ENCODE peak calls at places on chromosomes 3 and 15, in four cellular contexts. X is HepG2, I is K562, R is GM12878. A is an unnamed sample.

GRCh38 chr3:133376805-133377204 is 23.1 kb upstream of the BFSP2 start:
- DNase-seq in R (no peak), I (no peak), X (no peak), A (no peak)

GRCh38 chr15:34699968-34700640 is 54.7 kb downstream of the GJD2 start:
- DNase-seq in R (no peak), X (no peak), I (no peak), A (no peak)

GRCh38 chr3:39000008-39000450 is 51.7 kb downstream of the SCN11A start:
- DNase-seq in R (peak), I (peak), X (peak), A (peak)

GRCh38 chr3:52181543-52181942 is 16.4 kb upstream of the ALAS1 start:
- DNase-seq in X (no peak), I (no peak), R (no peak), A (no peak)

GRCh38 chr15:58369261-58369699 is 62.5 kb upstream of the LIPC start:
- DNase-seq in R (no peak), X (peak), I (no peak), A (no peak)

GRCh38 chr3:46858456-46858855 is 4.8 kb downstream of the MYL3 start:
- DNase-seq in R (no peak), I (no peak), X (no peak), A (no peak)

GRCh38 chr3:185942396-185942795 is 4.6 kb upstream of the TRA2B start:
- DNase-seq in R (no peak), I (no peak), X (no peak), A (no peak)

GRCh38 chr3:160050019-160050418 is 61.4 kb downstream of the IL12A start:
- DNase-seq in X (no peak), R (no peak), I (no peak), A (no peak)

GRCh38 chr15:94584833-94585244 is 353.5 kb downstream of the MCTP2 start:
- DNase-seq in R (peak), X (no peak), I (peak), A (no peak)

GRCh38 chr3:37096972-37097371 is 77.4 kb downstream of the LRRFIP2 start:
- DNase-seq in R (no peak), I (no peak), X (no peak), A (no peak)

GRCh38 chr3:58202917-58203360 is 7.8 kb downstream of the DNASE1L3 start:
- DNase-seq in X (no peak), I (no peak), R (peak), A (no peak)

GRCh38 chr3:21942328-21942727 is 191.3 kb upstream of the ZNF385D start:
- DNase-seq in X (no peak), R (no peak), I (no peak), A (no peak)

GRCh38 chr3:96209703-96210102 is 604.7 kb upstream of the EPHA6 start:
- DNase-seq in R (no peak), X (no peak), I (no peak), A (peak)

GRCh38 chr3:197736010-197736490 is 654 bp downstream of the RUBCN start:
- DNase-seq in X (no peak), I (peak), R (no peak), A (no peak)

GRCh38 chr3:139561428-139561827 is 21.9 kb upstream of the RBP1 start:
- DNase-seq in R (no peak), X (no peak), I (no peak), A (no peak)

GRCh38 chr3:4983739-4984510 is 4.7 kb downstream of the BHLHE40 start:
- DNase-seq in X (no peak), I (peak), R (peak), A (no peak)

GRCh38 chr3:168048414-168049330 is 47.1 kb downstream of the GOLIM4 start:
- DNase-seq in R (no peak), X (no peak), I (no peak), A (no peak)

GRCh38 chr3:2713923-2714322 is 396.3 kb downstream of the IL5RA start:
- DNase-seq in I (no peak), X (no peak), R (no peak), A (no peak)

GRCh38 chr3:195823998-195824397 is 12.3 kb upstream of the MUC4 start:
- DNase-seq in R (no peak), I (no peak), X (no peak), A (no peak)

GRCh38 chr3:68306571-68306970 is 625.8 kb downstream of the TAFA4 start:
- DNase-seq in I (peak), X (peak), R (no peak), A (no peak)

GRCh38 chr15:90869601-90870353 is 1.4 kb downstream of the FURIN start:
- DNase-seq in X (no peak), I (peak), R (no peak), A (peak)

GRCh38 chr15:90839187-90840071 is 29.0 kb upstream of the FURIN start:
- DNase-seq in R (no peak), I (no peak), X (peak), A (no peak)

GRCh38 chr3:47846880-47847248 is 43.9 kb downstream of the DHX30 start:
- DNase-seq in R (no peak), X (no peak), I (no peak), A (no peak)

GRCh38 chr15:38349251-38349650 is 96.6 kb downstream of the SPRED1 start:
- DNase-seq in R (no peak), X (no peak), I (no peak), A (no peak)

GRCh38 chr15:99333981-99334380 is 82.7 kb downstream of the LRRC28 start:
- DNase-seq in X (no peak), I (no peak), R (no peak), A (no peak)

GRCh38 chr3:161316006-161316689 is 55.2 kb downstream of the SPTSSB start:
- DNase-seq in I (no peak), X (no peak), R (no peak), A (no peak)

DNA sequence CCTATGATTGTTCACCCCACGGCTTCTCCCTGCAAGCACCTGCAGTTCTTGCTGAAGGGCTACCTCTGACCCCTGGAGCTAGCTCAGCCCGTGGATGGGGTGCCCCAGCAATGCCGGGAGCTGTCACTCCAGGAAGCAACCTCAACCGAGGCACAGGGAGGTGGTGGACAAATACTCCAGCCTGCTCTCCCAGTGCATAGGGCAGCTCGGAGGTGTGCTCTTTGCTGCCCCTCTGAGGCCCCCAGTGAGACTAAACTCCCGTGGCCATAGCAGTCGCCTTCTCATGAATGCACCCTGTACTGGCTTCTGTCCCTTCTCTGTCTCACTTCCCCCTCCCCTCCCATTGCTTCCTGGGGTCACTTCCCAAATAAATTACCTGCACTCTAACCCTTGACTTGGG is 48.5 kb downstream of the LINGO1 start:
- DNase-seq in X (peak), I (peak), R (no peak), A (no peak)
- TF ChIP-seq HDAC2 in X (no peak), I (no peak), R (no peak), A (no peak)

DNA sequence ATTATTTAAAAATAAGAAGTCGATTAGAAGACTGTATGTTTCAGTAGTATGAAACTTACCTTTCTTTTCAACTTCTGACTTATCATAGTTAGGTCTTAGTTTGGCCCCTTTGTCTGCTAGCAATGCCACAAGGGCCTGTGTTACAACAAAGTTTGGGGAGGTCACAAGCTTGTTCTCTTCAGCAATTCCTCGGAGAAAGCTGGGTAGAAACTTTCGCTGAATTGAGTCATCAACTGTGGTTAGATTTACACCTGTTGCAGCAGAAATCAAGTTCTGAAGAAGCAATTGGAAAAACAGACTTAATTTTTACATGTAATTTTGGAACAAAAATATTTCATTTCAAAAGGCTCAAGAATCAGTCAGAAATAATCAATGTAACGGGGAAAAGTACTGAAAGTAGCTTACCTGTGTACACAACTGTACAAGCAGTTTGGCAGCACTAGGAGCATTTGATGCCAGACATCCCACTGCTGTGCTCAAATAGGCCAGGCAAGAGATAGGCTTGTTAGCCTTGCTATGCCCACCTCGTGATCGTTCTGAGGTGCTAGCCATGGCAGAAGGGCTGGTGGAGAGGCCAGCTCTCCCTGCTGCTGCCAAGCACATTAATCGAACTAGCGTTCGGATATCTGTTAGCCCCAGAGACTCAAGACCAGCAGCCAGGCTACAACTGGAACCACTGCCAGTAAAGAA is 58.6 kb downstream of the FBXL22 start:
- DNase-seq in I (no peak), X (no peak), R (no peak), A (no peak)
- TF ChIP-seq REST in I (no peak), X (no peak), R (no peak), A (no peak)

DNA sequence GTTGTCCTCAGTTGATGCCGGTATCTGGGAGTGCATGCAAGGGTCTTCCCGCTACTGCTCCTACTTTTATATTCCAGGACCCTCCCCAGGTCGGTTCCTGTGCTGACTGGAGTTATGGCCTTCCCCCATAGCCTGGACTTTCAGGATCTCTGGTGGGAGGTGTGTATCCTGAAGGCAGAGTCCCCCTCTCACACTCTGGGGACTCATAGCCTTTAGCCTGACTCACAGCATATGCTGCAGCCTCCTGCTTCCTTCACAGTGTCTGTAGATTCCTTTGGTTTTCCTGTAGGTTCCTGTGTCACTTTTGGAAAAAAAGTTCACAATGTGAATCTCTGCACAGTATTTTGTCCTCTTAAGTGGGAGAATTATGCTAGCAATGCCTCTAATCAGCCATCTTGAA is 180.6 kb upstream of the RBMS3 start:
- DNase-seq in I (no peak), X (no peak), R (no peak), A (no peak)
- TF ChIP-seq HDAC2 in I (no peak), X (no peak), R (no peak), A (no peak)

DNA sequence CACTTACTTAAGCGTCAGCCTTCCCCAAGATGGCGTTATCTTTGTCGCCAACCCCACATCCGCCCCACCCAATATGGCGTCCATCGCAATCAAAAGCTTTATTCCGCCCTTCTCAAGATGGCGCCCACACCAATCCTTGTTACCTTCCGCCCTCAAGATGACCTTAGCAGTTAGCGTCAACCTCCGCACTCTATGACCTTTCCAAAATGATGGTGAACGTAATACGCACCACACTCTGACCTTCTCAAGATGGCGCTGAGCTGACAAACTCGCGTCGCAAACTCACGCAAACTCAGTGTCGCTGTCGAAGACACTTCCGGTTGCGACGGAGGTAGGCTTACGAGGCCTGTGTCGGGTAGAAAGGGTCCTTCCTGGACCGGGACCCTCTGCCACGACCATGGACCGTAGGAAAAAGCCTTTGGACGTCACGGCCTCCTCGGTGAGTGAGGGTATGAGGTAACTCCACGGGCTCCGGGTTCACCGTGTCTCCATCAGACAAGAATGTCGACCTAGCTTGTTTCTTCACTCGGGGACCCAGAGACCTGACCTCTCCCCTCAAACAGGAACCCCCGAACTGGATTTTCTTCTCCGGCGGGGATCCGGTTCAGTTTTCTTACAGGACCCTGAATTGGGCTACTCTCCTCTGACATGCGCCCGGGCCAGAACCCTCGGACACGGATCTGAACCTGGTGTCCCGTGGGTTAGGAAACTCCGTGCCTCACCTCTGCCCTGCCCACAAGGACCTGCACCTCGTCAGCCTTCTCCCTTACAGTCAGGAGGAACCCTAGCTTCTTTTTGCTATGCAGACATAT is at the start of gene CCDC174:
- DNase-seq in I (peak), R (peak), X (peak), A (peak)
- TF ChIP-seq REST in I (peak), R (no peak), X (no peak), A (peak)